ENCODE peak calls at places on chromosomes 16 and 17, in five cellular contexts. V is BE2C, R is psoas muscle, C is Calu3, E is progenitor cell of endocrine pancreas. B is an unnamed sample.

GRCh38 chr17:12680407-12680897 is 14.8 kb downstream of the MYOCD start:
- DNase-seq in V (no peak), R (no peak), C (no peak), E (no peak), B (no peak)

GRCh38 chr17:68570531-68570930 is 30.6 kb downstream of the FAM20A start:
- DNase-seq in V (no peak), R (no peak), C (no peak), E (no peak), B (no peak)

GRCh38 chr16:23464196-23464595 is 11.2 kb upstream of the COG7 start:
- DNase-seq in V (no peak), R (no peak), C (no peak), E (no peak), B (no peak)

GRCh38 chr17:4854181-4854681 is 21.1 kb downstream of the MINK1 start:
- DNase-seq in V (no peak), R (no peak), C (no peak), E (no peak), B (no peak)

GRCh38 chr16:73028263-73028662 is 19.7 kb downstream of the ZFHX3 start:
- DNase-seq in V (no peak), R (no peak), C (no peak), E (no peak), B (no peak)

GRCh38 chr17:21041753-21042433 is 918 bp downstream of the USP22 start:
- DNase-seq in V (peak), R (peak), C (peak), E (peak), B (peak)

GRCh38 chr16:544517-544916 is 15.7 kb upstream of the PRR35 start:
- DNase-seq in V (no peak), R (no peak), C (no peak), E (no peak), B (no peak)

GRCh38 chr16:23833504-23833903 is 2.3 kb upstream of the PRKCB start:
- DNase-seq in V (no peak), R (no peak), C (no peak), E (no peak), B (no peak)

GRCh38 chr16:66970775-66971725 is 10.0 kb downstream of the CES3 start:
- DNase-seq in V (no peak), R (no peak), C (peak), E (no peak), B (no peak)

GRCh38 chr17:18089613-18090012 is 1.9 kb downstream of the DRG2 start:
- DNase-seq in V (no peak), R (no peak), C (no peak), E (no peak), B (no peak)

GRCh38 chr17:52477824-52478614 is 319.5 kb upstream of the CA10 start:
- DNase-seq in V (no peak), R (no peak), C (no peak), E (no peak), B (no peak)

GRCh38 chr17:27207073-27207511 is 86.8 kb upstream of the WSB1 start:
- DNase-seq in V (no peak), R (no peak), C (no peak), E (no peak), B (no peak)

GRCh38 chr16:21593530-21594289 is 5.7 kb upstream of the METTL9 start:
- DNase-seq in V (no peak), R (no peak), C (no peak), E (no peak), B (no peak)

GRCh38 chr17:65182233-65182632 is 45.1 kb downstream of the RGS9 start:
- DNase-seq in V (no peak), R (no peak), C (no peak), E (no peak), B (no peak)

DNA sequence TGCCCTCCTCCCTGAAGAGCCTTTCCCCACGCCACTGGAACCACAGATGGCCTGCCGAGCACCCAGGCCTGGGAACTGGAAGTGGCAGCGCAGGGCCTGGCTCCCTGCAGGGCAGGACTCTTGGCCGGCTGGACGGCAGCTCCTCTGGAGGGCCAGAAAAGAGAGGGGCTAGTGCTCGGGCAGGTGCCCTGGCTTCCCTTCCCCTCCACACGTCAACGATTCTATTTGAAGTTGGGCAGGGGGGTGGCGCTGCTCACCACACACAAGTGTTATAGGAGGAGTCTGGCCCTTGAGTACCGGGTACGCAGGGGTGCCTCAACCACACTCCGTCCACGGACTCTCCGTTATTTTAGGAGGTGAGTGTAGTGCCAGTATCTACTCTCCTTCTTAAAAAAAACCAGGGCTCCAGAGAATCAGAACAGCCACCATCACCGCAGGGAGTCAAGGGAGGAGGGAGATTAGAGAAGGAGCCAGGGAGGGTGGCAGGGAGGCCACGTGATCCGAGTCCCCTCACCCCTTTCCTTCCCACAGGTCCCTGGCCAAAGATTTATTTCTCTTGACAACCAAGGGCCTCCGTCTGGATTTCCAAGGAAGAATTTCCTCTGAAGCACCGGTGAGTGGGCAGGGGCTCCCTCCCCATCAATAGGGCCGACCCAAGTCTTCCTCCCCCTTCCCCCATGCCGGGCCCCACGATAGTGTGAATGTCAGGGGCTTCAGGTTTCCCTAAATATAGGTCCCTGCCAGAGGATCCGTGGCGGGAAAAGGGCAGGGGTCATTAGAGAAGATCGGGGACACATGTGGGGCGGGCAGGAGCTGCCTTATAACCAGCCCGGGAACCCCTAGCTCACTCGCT is 1.4 kb upstream of the ALDOA start:
- DNase-seq in V (peak), R (peak), C (peak), E (no peak), B (peak)
- TF ChIP-seq CTCF in V (peak), R (peak), C (no peak), E (no peak), B (no peak)

GRCh38 chr17:80813318-80813717 is 178.3 kb upstream of the CHMP6 start:
- DNase-seq in V (no peak), R (no peak), C (no peak), E (no peak), B (no peak)
- TF ChIP-seq CTCF in V (no peak), R (no peak), C (no peak), E (no peak), B (no peak)

DNA sequence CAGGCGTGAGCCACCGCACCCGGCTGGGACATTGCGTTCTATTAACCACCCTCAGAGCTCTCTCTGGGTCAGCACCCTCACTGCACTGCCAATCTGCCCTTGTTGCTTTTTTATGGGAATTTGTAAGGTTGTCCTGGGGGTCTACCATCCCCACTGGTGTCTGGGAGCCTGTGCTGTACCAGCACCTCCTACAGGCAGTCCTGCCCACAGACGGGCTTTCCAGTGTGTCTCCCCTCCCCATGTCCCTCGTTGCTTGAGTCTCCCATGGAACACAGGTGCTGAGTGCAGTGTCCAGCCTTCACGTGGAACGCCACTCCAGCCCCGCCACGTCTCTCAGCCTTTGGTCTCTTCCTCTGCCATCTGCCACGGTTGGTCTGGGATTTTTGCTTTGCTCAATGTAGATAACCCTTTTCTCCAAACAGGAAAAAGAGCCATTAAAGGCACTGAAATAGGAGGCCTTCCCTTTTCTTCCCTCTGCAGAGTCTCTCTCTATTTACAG is 68.0 kb upstream of the CBX4 start:
- DNase-seq in V (peak), R (no peak), C (no peak), E (no peak), B (no peak)
- TF ChIP-seq CTCF in V (no peak), R (no peak), C (no peak), E (no peak), B (no peak)

DNA sequence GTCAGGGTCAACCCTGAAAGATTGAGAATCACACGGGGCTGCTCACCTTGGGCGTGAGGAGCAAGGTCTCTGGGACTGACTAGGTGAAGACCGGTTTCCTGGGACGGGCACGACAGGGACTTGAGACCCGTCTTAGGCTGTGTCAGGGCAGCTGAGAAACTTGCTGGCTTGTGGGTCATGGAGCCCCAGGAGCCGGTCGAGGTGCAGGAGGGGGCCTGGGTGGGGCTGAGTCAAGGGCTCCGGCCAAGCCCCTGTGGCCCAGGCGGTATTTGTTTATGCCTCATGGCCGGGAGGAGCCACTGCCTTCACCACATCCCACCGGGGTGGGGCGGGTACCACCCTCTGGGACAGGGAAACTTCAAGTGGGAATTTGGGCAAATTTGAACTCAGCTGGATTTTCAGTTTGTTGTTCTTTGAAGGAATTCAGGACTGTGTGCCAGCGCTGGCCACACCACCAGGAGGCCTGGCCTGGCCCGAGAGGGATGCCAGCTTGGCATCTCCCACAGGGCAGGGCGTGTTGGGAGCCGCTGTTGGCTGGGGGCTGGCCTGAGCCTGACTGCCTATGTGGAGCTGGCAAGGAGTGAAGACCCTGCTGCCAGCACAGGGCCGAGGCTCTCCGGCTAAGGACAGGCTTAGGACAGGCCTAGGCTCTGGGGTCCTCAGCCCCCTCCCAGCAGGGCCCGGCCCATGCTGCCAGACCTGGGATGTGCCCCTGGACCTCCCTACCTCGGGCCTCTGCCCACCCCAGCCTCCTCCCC is 116.1 kb downstream of the METRNL start:
- DNase-seq in V (peak), R (peak), C (no peak), E (no peak), B (no peak)
- TF ChIP-seq CTCF in V (no peak), R (no peak), C (no peak), E (no peak), B (no peak)

DNA sequence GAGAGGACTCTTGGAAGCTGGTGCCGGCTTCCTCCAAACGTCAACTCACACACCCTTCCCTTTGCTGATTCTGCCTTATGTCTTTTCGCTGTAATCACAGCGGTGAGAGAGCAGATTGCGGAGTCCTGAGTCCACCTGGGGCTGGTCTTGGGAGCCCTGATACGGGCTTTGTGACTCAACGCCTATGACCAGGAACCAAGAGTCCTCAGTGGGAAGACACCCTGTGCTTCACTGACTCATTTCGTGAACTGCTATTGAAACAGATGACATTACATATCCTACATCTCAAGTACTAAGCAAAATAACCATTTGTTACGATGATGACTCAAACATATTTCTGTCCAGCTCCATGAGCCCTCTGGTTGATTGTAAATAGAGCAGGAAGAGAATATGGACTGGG is 90.7 kb upstream of the CREBBP start:
- DNase-seq in V (no peak), R (no peak), C (no peak), E (no peak), B (no peak)
- TF ChIP-seq CTCF in V (no peak), R (no peak), C (no peak), E (no peak), B (no peak)

GRCh38 chr17:8117980-8118768 is at the start of gene ALOXE3:
- DNase-seq in V (peak), R (no peak), C (peak), E (no peak), B (peak)
- TF ChIP-seq CTCF in V (no peak), R (no peak), C (no peak), E (no peak), B (no peak)

GRCh38 chr17:75654176-75654575 is 12.8 kb downstream of the RECQL5 start:
- DNase-seq in V (no peak), R (no peak), C (no peak), E (no peak), B (no peak)
- TF ChIP-seq CTCF in V (peak), R (no peak), C (no peak), E (no peak), B (no peak)

DNA sequence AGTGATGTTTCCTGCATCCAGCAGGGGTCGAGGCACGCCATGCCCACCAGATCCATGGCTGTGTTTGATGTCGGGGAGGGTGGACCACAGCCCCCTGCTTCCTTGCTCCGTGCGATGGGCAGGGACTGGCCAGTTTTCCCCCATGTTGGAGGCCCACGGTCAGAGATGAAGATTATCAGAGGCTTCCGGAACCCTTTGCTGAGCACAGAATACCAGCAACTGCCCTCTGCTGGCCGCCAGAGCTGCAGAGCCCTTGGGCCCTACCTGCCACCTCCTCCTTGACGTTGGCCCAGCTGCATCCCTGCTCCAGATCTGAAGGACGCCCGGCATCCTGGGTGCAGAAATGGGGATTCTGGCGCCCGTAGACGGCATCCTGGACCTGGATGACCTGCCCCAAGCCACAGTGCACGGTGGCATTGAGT is 23.7 kb upstream of the BCO1 start:
- DNase-seq in V (no peak), R (no peak), C (peak), E (no peak), B (peak)
- TF ChIP-seq CTCF in V (peak), R (no peak), C (no peak), E (peak), B (peak)